ENCODE peak calls at places on chromosomes 11 and 22, in four cellular contexts. One of them, this sample, is unnamed.
A peak's percentile ranks its signal among the peaks of the same experiment; 100 is the strongest.

GRCh38 chr11:86097965-86098364 is 29.1 kb upstream of the PICALM start:
- DNase-seq in left ventricle myocardium inferior: no peak
- DNase-seq in foreskin fibroblast: no peak
- DNase-seq in ascending aorta: no peak
- DNase-seq in this sample: no peak

GRCh38 chr11:13000721-13001120 is 8.4 kb upstream of the RASSF10 start:
- DNase-seq in left ventricle myocardium inferior: no peak
- DNase-seq in foreskin fibroblast: no peak
- DNase-seq in ascending aorta: no peak
- DNase-seq in this sample: no peak

GRCh38 chr11:134345237-134345550 is 13.4 kb downstream of the GLB1L2 start:
- DNase-seq in left ventricle myocardium inferior: no peak
- DNase-seq in foreskin fibroblast: no peak
- DNase-seq in ascending aorta: peak; percentile 45
- DNase-seq in this sample: no peak

GRCh38 chr22:21762712-21763581 is 27.4 kb upstream of the YPEL1 start:
- DNase-seq in ascending aorta: no peak
- DNase-seq in foreskin fibroblast: peak; percentile 13
- DNase-seq in left ventricle myocardium inferior: no peak
- DNase-seq in this sample: no peak

GRCh38 chr11:1927151-1928037 is 7.9 kb downstream of the TNNT3 start:
- DNase-seq in ascending aorta: no peak
- DNase-seq in foreskin fibroblast: peak; percentile 27
- DNase-seq in left ventricle myocardium inferior: no peak
- DNase-seq in this sample: no peak

GRCh38 chr11:119370486-119371046 is 10.9 kb downstream of the USP2 start:
- DNase-seq in left ventricle myocardium inferior: peak; percentile 68
- DNase-seq in ascending aorta: peak; percentile 62
- DNase-seq in foreskin fibroblast: peak; percentile 38
- DNase-seq in this sample: no peak

GRCh38 chr11:123719452-123719851 is 22.0 kb downstream of the ZNF202 start:
- DNase-seq in left ventricle myocardium inferior: no peak
- DNase-seq in ascending aorta: no peak
- DNase-seq in foreskin fibroblast: peak; percentile 41
- DNase-seq in this sample: no peak

GRCh38 chr22:40679249-40679963 is at the start of gene MCHR1:
- DNase-seq in foreskin fibroblast: peak; percentile 38
- DNase-seq in ascending aorta: no peak
- DNase-seq in left ventricle myocardium inferior: no peak
- DNase-seq in this sample: no peak

GRCh38 chr11:2173150-2173693 is 1.6 kb upstream of the TH start:
- DNase-seq in ascending aorta: no peak
- DNase-seq in foreskin fibroblast: no peak
- DNase-seq in left ventricle myocardium inferior: no peak
- DNase-seq in this sample: no peak

GRCh38 chr11:70119502-70119901 is 41.4 kb downstream of the ANO1 start:
- DNase-seq in ascending aorta: no peak
- DNase-seq in foreskin fibroblast: no peak
- DNase-seq in left ventricle myocardium inferior: no peak
- DNase-seq in this sample: no peak

GRCh38 chr11:134050541-134051383 is 18.1 kb upstream of the JAM3 start:
- DNase-seq in foreskin fibroblast: peak; percentile 86
- DNase-seq in left ventricle myocardium inferior: peak; percentile 71
- DNase-seq in ascending aorta: peak; percentile 85
- DNase-seq in this sample: peak; percentile 70

GRCh38 chr11:78753297-78753696 is 178.6 kb upstream of the NARS2 start:
- DNase-seq in left ventricle myocardium inferior: no peak
- DNase-seq in foreskin fibroblast: peak; percentile 44
- DNase-seq in ascending aorta: no peak
- DNase-seq in this sample: no peak

GRCh38 chr11:82174610-82175009 is 559.1 kb downstream of the FAM181B start:
- DNase-seq in ascending aorta: no peak
- DNase-seq in foreskin fibroblast: no peak
- DNase-seq in left ventricle myocardium inferior: no peak
- DNase-seq in this sample: no peak

GRCh38 chr11:126589492-126589803 is 234.0 kb downstream of the ST3GAL4 start:
- DNase-seq in foreskin fibroblast: no peak
- DNase-seq in left ventricle myocardium inferior: no peak
- DNase-seq in ascending aorta: no peak
- DNase-seq in this sample: no peak

GRCh38 chr22:23282089-23282501 is 101.8 kb downstream of the BCR start:
- DNase-seq in foreskin fibroblast: peak; percentile 77
- DNase-seq in ascending aorta: peak; percentile 97
- DNase-seq in left ventricle myocardium inferior: peak; percentile 45
- DNase-seq in this sample: no peak

GRCh38 chr11:15038963-15039362 is 34.4 kb upstream of the CALCB start:
- DNase-seq in left ventricle myocardium inferior: no peak
- DNase-seq in foreskin fibroblast: peak; percentile 52
- DNase-seq in ascending aorta: no peak
- DNase-seq in this sample: peak; percentile 5

GRCh38 chr22:28838971-28839370 is 38.6 kb upstream of the XBP1 start:
- DNase-seq in left ventricle myocardium inferior: no peak
- DNase-seq in foreskin fibroblast: no peak
- DNase-seq in ascending aorta: no peak
- DNase-seq in this sample: no peak

GRCh38 chr11:37422511-37422910 is 824.5 kb upstream of the RAG2 start:
- DNase-seq in foreskin fibroblast: no peak
- DNase-seq in left ventricle myocardium inferior: no peak
- DNase-seq in ascending aorta: no peak
- DNase-seq in this sample: no peak

GRCh38 chr22:37817705-37818311 is 5.4 kb upstream of the GALR3 start:
- DNase-seq in foreskin fibroblast: peak; percentile 92
- DNase-seq in ascending aorta: peak; percentile 89
- DNase-seq in left ventricle myocardium inferior: peak; percentile 82
- DNase-seq in this sample: peak; percentile 92

GRCh38 chr11:68966894-68967780 is 13.6 kb downstream of the MRGPRD start:
- DNase-seq in foreskin fibroblast: no peak
- DNase-seq in left ventricle myocardium inferior: no peak
- DNase-seq in ascending aorta: peak; percentile 13
- DNase-seq in this sample: no peak

GRCh38 chr11:65915821-65916251 is 3.0 kb downstream of the C11orf68 start:
- DNase-seq in left ventricle myocardium inferior: peak; percentile 71
- DNase-seq in foreskin fibroblast: peak; percentile 99
- DNase-seq in ascending aorta: peak; percentile 97
- DNase-seq in this sample: peak; percentile 96

GRCh38 chr22:35648066-35649025 is at the start of gene APOL6:
- DNase-seq in foreskin fibroblast: peak; percentile 78
- DNase-seq in ascending aorta: peak; percentile 71
- DNase-seq in left ventricle myocardium inferior: no peak
- DNase-seq in this sample: peak; percentile 86

GRCh38 chr11:134901536-134901935 is 489.5 kb upstream of the B3GAT1 start:
- DNase-seq in left ventricle myocardium inferior: no peak
- DNase-seq in foreskin fibroblast: no peak
- DNase-seq in ascending aorta: no peak
- DNase-seq in this sample: no peak

GRCh38 chr11:50247309-50247874 is 214.7 kb downstream of the OR4C45 start:
- DNase-seq in ascending aorta: no peak
- DNase-seq in left ventricle myocardium inferior: no peak
- DNase-seq in foreskin fibroblast: no peak
- DNase-seq in this sample: no peak

GRCh38 chr11:15965562-15966250 is 390.6 kb downstream of the SOX6 start:
- DNase-seq in ascending aorta: no peak
- DNase-seq in left ventricle myocardium inferior: no peak
- DNase-seq in foreskin fibroblast: no peak
- DNase-seq in this sample: no peak

GRCh38 chr22:32407332-32407731 is 4.7 kb downstream of the RTCB start:
- DNase-seq in left ventricle myocardium inferior: no peak
- DNase-seq in foreskin fibroblast: no peak
- DNase-seq in ascending aorta: no peak
- DNase-seq in this sample: no peak

GRCh38 chr22:35065796-35066218 is at the start of gene ISX:
- DNase-seq in foreskin fibroblast: no peak
- DNase-seq in left ventricle myocardium inferior: no peak
- DNase-seq in ascending aorta: no peak
- DNase-seq in this sample: no peak

GRCh38 chr11:129639300-129639699 is 176.3 kb upstream of the TMEM45B start:
- DNase-seq in left ventricle myocardium inferior: no peak
- DNase-seq in foreskin fibroblast: peak; percentile 95
- DNase-seq in ascending aorta: no peak
- DNase-seq in this sample: no peak

GRCh38 chr11:93340223-93340622 is 9.7 kb downstream of the DEUP1 start:
- DNase-seq in left ventricle myocardium inferior: no peak
- DNase-seq in foreskin fibroblast: no peak
- DNase-seq in ascending aorta: no peak
- DNase-seq in this sample: peak; percentile 1

GRCh38 chr11:12043959-12044772 is 35.7 kb upstream of the DKK3 start:
- DNase-seq in foreskin fibroblast: peak; percentile 94
- DNase-seq in left ventricle myocardium inferior: peak; percentile 72
- DNase-seq in ascending aorta: peak; percentile 95
- DNase-seq in this sample: peak; percentile 92

GRCh38 chr22:29147241-29147919 is 58.3 kb upstream of the EMID1 start:
- DNase-seq in left ventricle myocardium inferior: no peak
- DNase-seq in ascending aorta: peak; percentile 50
- DNase-seq in foreskin fibroblast: peak; percentile 26
- DNase-seq in this sample: no peak

GRCh38 chr11:25272214-25272613 is 775.4 kb downstream of the LUZP2 start:
- DNase-seq in ascending aorta: no peak
- DNase-seq in foreskin fibroblast: no peak
- DNase-seq in left ventricle myocardium inferior: no peak
- DNase-seq in this sample: no peak
- TF ChIP-seq CTCF in ascending aorta: no peak
- TF ChIP-seq CTCF in foreskin fibroblast: no peak
- TF ChIP-seq CTCF in left ventricle myocardium inferior: no peak
- TF ChIP-seq CTCF in this sample: no peak

GRCh38 chr11:127919206-127920000 is 668.0 kb downstream of the ETS1 start:
- DNase-seq in left ventricle myocardium inferior: no peak
- DNase-seq in foreskin fibroblast: peak; percentile 91
- DNase-seq in ascending aorta: no peak
- DNase-seq in this sample: peak; percentile 56
- H3K4me3 ChIP-seq in left ventricle myocardium inferior: no peak overlapping the region
- H3K4me3 ChIP-seq in foreskin fibroblast: no peak overlapping the region
- H3K4me3 ChIP-seq in ascending aorta: no peak overlapping the region
- H3K4me3 ChIP-seq in this sample: no peak overlapping the region

DNA sequence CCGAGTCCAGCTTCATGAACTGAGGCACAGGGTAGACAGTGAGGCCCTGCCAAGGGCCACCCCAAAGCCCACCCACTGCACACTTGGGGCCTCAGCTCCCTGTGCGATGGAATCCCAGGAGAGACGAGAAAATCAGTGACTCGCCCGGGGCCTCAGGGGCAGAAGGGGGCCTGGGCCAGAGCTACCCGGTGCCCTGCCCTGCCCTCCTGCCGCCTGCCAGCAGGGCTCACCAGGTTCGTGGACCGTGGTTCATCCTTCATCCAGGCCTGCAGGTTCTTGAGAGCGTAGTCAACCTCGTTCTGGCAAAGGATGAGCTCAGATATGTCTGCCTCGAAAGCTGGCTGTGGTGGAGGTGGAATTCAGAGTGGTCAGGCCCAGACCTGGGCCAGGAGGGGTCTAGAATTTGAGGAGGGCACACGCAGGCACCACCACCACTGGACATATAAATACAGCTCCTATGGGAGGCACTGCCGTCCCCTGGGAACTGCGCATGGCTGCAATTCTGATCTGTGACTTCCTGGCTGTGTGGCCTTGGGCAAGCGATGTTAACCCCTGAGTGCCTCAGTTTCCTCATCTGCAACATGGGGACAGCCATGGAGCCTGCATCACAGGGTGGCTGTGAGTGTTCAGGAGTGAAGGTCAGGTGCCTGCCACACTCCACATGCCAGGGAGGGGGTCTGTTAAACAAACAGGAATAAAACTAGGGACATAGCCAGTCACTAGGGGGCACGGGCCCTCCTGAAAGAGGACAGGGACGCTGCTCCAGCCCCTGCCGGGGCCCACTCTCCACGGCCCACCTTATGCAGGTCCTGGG is 7.5 kb downstream of the ALDH3B2 start:
- DNase-seq in foreskin fibroblast: no peak
- DNase-seq in left ventricle myocardium inferior: no peak
- DNase-seq in ascending aorta: no peak
- DNase-seq in this sample: no peak
- TF ChIP-seq CTCF in foreskin fibroblast: no peak
- TF ChIP-seq CTCF in left ventricle myocardium inferior: no peak
- TF ChIP-seq CTCF in ascending aorta: no peak
- TF ChIP-seq CTCF in this sample: no peak

GRCh38 chr11:111922803-111923202 is 4.1 kb downstream of the C11orf52 start:
- DNase-seq in left ventricle myocardium inferior: no peak
- DNase-seq in ascending aorta: peak; percentile 86
- DNase-seq in foreskin fibroblast: peak; percentile 92
- DNase-seq in this sample: no peak

GRCh38 chr11:111923351-111923788 is 4.7 kb downstream of the C11orf52 start:
- DNase-seq in ascending aorta: peak; percentile 89
- DNase-seq in left ventricle myocardium inferior: no peak
- DNase-seq in foreskin fibroblast: peak; percentile 47
- DNase-seq in this sample: peak; percentile 65

GRCh38 chr11:111926505-111927391 is 8.0 kb downstream of the C11orf52 start:
- DNase-seq in left ventricle myocardium inferior: peak; percentile 97
- DNase-seq in foreskin fibroblast: peak; percentile 99
- DNase-seq in ascending aorta: peak; percentile 98
- DNase-seq in this sample: peak; percentile 99

GRCh38 chr11:111925953-111926352 is 7.2 kb downstream of the C11orf52 start:
- DNase-seq in foreskin fibroblast: no peak
- DNase-seq in left ventricle myocardium inferior: no peak
- DNase-seq in ascending aorta: peak; percentile 63
- DNase-seq in this sample: no peak

DNA sequence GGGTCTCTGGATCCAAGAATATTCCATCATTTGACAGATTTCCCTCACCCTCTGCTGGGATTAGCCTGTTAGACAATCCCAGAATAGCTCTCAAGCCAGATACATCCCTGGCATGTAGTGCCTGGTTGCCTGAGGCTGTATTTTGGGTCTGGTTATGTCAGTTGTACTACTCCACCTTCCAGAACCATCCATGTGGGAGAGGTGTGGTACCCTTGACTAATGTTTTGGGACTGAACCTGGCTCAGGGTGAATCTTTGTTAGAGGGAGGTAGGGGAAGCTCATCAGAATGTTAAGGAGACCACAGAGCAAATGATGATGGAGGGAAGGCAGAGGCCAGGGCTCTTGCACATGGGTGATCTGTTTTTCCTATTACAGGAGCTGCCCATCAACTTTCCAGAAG is 5.2 kb downstream of the C11orf52 start:
- DNase-seq in ascending aorta: peak; percentile 63
- DNase-seq in foreskin fibroblast: no peak
- DNase-seq in left ventricle myocardium inferior: no peak
- DNase-seq in this sample: no peak
- H3K4me3 ChIP-seq in ascending aorta: peak overlapping the region; percentile 48
- H3K4me3 ChIP-seq in foreskin fibroblast: no peak overlapping the region
- H3K4me3 ChIP-seq in left ventricle myocardium inferior: peak overlapping the region; percentile 52
- H3K4me3 ChIP-seq in this sample: no peak overlapping the region